ENCODE peak calls at places on chromosome 7, in seven cellular contexts. D is Caco-2, T is lower lobe of right lung, O is cardiac fibroblast, C is dorsolateral prefrontal cortex, I is LNCaP clone FGC, V is AG10803. F is an unnamed sample.

GRCh38 chr7:17408245-17408903 is 109.9 kb downstream of the AHR start:
- DNase-seq in D (peak; percentile 38), T (peak; percentile 52), O (peak; percentile 87), C (no peak), I (no peak), V (peak; percentile 88), F (peak; percentile 97)

GRCh38 chr7:94295805-94296204 is 98.9 kb upstream of the COL1A2 start:
- DNase-seq in D (no peak), T (no peak), O (peak; percentile 93), C (no peak), I (no peak), V (peak; percentile 91), F (peak; percentile 91)

GRCh38 chr7:739455-739963 is 12.4 kb upstream of the PRKAR1B start:
- DNase-seq in D (peak; percentile 21), T (peak; percentile 30), O (no peak), C (peak; percentile 43), I (no peak), V (no peak), F (no peak)

GRCh38 chr7:131555565-131556054 is 818 bp downstream of the PODXL start:
- DNase-seq in D (no peak), T (no peak), O (no peak), C (no peak), I (no peak), V (no peak), F (no peak)

GRCh38 chr7:94190599-94191061 is 186.5 kb upstream of the BET1 start:
- DNase-seq in D (no peak), T (no peak), O (peak; percentile 94), C (no peak), I (no peak), V (peak; percentile 97), F (peak; percentile 97)

GRCh38 chr7:114922652-114923402 is 933 bp downstream of the MDFIC start:
- DNase-seq in D (no peak), T (peak; percentile 65), O (peak; percentile 88), C (no peak), I (no peak), V (peak; percentile 69), F (peak; percentile 87)

GRCh38 chr7:134992626-134993179 is 6.4 kb downstream of the AGBL3 start:
- DNase-seq in D (no peak), T (no peak), O (peak; percentile 66), C (no peak), I (no peak), V (no peak), F (peak; percentile 92)

GRCh38 chr7:150341263-150342118 is at the start of gene RARRES2:
- DNase-seq in D (no peak), T (no peak), O (peak; percentile 79), C (no peak), I (no peak), V (no peak), F (peak; percentile 29)

GRCh38 chr7:21743493-21743892 is 200.7 kb downstream of the DNAH11 start:
- DNase-seq in D (no peak), T (no peak), O (no peak), C (no peak), I (no peak), V (no peak), F (no peak)

GRCh38 chr7:17646181-17646956 is 293.9 kb downstream of the SNX13 start:
- DNase-seq in D (no peak), T (no peak), O (peak; percentile 79), C (no peak), I (peak; percentile 6), V (peak; percentile 56), F (peak; percentile 81)

GRCh38 chr7:142602183-142602582 is 147.1 kb upstream of the PRSS1 start:
- DNase-seq in D (no peak), T (no peak), O (no peak), C (no peak), I (no peak), V (no peak), F (no peak)

GRCh38 chr7:4797858-4798705 is 22.7 kb downstream of the AP5Z1 start:
- DNase-seq in D (no peak), T (peak; percentile 74), O (peak; percentile 44), C (no peak), I (no peak), V (peak; percentile 15), F (peak; percentile 33)

GRCh38 chr7:41103331-41103730 is 599.6 kb downstream of the INHBA start:
- DNase-seq in D (no peak), T (no peak), O (no peak), C (no peak), I (no peak), V (no peak), F (peak; percentile 26)

GRCh38 chr7:155228459-155228845 is 69.2 kb upstream of the INSIG1 start:
- DNase-seq in D (no peak), T (no peak), O (no peak), C (no peak), I (no peak), V (peak; percentile 38), F (no peak)

GRCh38 chr7:50367098-50367497 is 62.6 kb downstream of the IKZF1 start:
- DNase-seq in D (no peak), T (no peak), O (no peak), C (no peak), I (no peak), V (no peak), F (no peak)

GRCh38 chr7:108071551-108071950 is 58.6 kb downstream of the LAMB4 start:
- DNase-seq in D (no peak), T (no peak), O (no peak), C (no peak), I (no peak), V (no peak), F (no peak)

GRCh38 chr7:258476-259190 is 31.3 kb upstream of the FOXL3 start:
- DNase-seq in D (no peak), T (peak; percentile 37), O (no peak), C (no peak), I (no peak), V (no peak), F (no peak)

GRCh38 chr7:28858206-28858605 is 99.9 kb downstream of the TRIL start:
- DNase-seq in D (no peak), T (no peak), O (peak; percentile 26), C (no peak), I (peak; percentile 10), V (peak; percentile 84), F (no peak)

GRCh38 chr7:1895664-1896515 is 225.8 kb downstream of the ELFN1 start:
- DNase-seq in D (no peak), T (no peak), O (no peak), C (no peak), I (no peak), V (no peak), F (no peak)

GRCh38 chr7:47449810-47450586 is 131.9 kb downstream of the TNS3 start:
- DNase-seq in D (no peak), T (no peak), O (peak; percentile 71), C (no peak), I (no peak), V (peak; percentile 85), F (peak; percentile 73)
- TF ChIP-seq CTCF in D (no peak), T (no peak), O (no peak), C (no peak), I (no peak), V (no peak), F (no peak)

GRCh38 chr7:11776083-11776482 is 55.9 kb downstream of the THSD7A start:
- DNase-seq in D (no peak), T (no peak), O (no peak), C (no peak), I (no peak), V (no peak), F (no peak)

GRCh38 chr7:11779864-11780263 is 52.1 kb downstream of the THSD7A start:
- DNase-seq in D (no peak), T (no peak), O (no peak), C (no peak), I (no peak), V (no peak), F (no peak)

GRCh38 chr7:11780267-11780666 is 51.7 kb downstream of the THSD7A start:
- DNase-seq in D (no peak), T (no peak), O (no peak), C (no peak), I (no peak), V (no peak), F (no peak)

DNA sequence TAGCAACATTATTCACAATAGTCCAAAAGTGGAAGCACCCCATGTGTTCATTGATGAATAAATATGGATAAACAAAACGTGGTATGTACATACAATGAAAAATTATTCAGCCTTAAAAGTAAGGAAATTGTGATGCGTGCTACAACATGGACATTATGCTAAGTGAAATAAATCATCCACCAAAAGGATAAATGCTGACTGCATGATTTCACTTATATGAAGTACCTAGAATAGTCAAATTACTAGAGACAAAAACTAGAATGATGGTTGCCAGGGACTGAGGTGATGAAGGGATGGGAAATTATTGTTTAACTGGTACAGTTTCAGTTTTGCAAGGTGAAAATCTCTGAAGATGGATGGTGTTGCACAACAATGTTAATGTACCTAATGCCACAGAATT is 56.6 kb downstream of the THSD7A start:
- DNase-seq in D (no peak), T (no peak), O (no peak), C (no peak), I (no peak), V (no peak), F (no peak)
- H3K4me3 ChIP-seq in D (no peak overlapping the region), T (no peak overlapping the region), O (no peak overlapping the region), C (no peak overlapping the region), I (no peak overlapping the region), V (no peak overlapping the region), F (no peak overlapping the region)

DNA sequence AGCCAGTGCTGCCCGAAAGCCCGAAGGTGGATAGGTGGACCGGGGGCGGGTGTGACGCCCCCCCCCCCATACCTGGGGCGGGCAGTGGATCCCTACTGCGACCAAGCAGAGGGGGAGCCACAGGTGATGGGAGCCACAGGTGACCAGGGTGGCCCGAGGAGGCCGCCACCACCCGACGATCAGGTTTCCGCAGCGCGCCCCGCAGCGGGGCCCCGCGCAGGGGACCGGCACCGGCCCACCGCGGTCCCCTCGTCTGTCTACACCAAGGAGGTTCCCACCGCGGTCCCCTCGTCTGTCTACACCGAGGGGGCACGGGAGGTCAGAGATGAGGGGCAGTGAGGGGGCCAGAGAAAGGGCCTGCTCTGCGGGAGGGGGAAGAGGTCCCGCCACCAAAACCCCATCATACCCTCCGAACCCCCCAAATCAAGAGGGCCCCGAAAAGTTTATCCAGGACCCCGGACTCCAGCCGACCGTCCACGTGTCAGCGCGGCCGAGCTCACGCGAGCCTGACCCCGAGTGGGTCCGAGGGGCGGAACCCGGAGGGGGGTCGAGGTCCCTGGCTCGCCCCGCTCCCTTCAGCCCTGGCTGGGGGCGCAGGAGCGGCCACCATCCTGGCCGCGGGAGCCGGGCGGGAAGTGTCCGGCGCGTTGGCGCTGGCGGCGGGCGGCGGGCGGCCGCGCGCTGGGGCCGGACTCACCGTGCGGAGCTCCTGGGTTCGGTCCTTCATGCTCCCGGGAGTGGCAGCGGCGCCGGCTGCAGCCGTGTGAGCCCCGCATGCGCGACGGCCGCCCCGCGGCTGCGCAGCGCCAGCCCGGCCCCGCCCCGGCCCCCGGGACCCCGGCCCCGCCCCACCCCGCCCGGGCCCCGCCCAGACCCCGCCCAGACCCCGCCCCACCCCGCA is at the start of gene STX1A:
- DNase-seq in D (peak; percentile 79), T (peak; percentile 77), O (peak; percentile 75), C (no peak), I (no peak), V (peak; percentile 60), F (peak; percentile 74)
- TF ChIP-seq CTCF in D (no peak), T (no peak), O (no peak), C (no peak), I (no peak), V (no peak), F (no peak)

DNA sequence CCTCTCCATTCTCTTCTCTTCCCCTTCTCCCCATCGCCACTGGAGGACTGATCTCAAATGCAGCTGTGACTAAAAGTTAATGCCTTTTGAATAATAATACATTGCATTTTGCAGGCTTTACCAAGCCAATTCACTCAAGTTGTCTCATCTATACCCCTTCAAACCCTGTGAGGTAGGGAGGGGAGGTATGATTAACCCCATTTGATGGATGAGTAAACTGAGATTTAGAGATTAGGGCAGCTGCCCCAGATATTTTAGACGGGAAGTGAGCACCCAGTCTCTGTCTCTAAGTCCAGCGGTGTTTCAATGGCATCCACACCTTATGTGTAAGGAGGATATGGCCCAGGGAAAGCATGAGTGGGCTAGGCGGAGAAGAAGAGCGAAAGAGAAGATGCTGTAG is 1.1 kb downstream of the CPA5 start:
- DNase-seq in D (no peak), T (no peak), O (no peak), C (no peak), I (no peak), V (no peak), F (no peak)
- H3K4me3 ChIP-seq in D (no peak overlapping the region), T (no peak overlapping the region), O (no peak overlapping the region), C (no peak overlapping the region), I (no peak overlapping the region), V (no peak overlapping the region), F (no peak overlapping the region)

F was measured in choroid plexus epithelial cell.